ENCODE peak calls at places on chromosome 17, in eight cellular contexts. A, P, I, S, D, W, B and G are unnamed samples.

GRCh38 chr17:56945938-56946337 is 14.9 kb downstream of the COIL start:
- DNase-seq in W (no peak), D (no peak), S (no peak), A (no peak), B (no peak), I (no peak), P (no peak), G (no peak)

GRCh38 chr17:45221081-45221996 is at the start of gene FMNL1:
- DNase-seq in D (no peak), P (peak), I (no peak), S (no peak), W (no peak), A (no peak), B (peak), G (no peak)

GRCh38 chr17:76414334-76415295 is 30.2 kb downstream of the SPHK1 start:
- DNase-seq in B (peak), P (no peak), A (peak), W (no peak), D (no peak), S (no peak), I (peak), G (peak)

GRCh38 chr17:1206016-1206787 is 26.4 kb upstream of the ABR start:
- DNase-seq in P (no peak), B (no peak), W (no peak), S (no peak), A (no peak), I (no peak), D (no peak), G (no peak)

GRCh38 chr17:43779145-43780125 is 658 bp upstream of the DUSP3 start:
- DNase-seq in B (no peak), D (no peak), S (peak), P (no peak), W (no peak), A (no peak), I (no peak), G (no peak)

GRCh38 chr17:27578718-27579085 is 52.3 kb upstream of the LGALS9 start:
- DNase-seq in P (no peak), W (peak), D (no peak), A (peak), I (no peak), B (no peak), S (no peak), G (peak)

GRCh38 chr17:83151442-83152220 is 72.2 kb downstream of the METRNL start:
- DNase-seq in A (peak), B (no peak), W (no peak), D (no peak), P (no peak), I (peak), S (no peak), G (peak)

GRCh38 chr17:2377659-2378058 is 23.2 kb downstream of the MNT start:
- DNase-seq in B (no peak), S (no peak), A (no peak), I (no peak), P (no peak), W (no peak), D (no peak), G (no peak)

GRCh38 chr17:57735230-57735629 is 9.9 kb downstream of the CCDC182 start:
- DNase-seq in A (no peak), I (no peak), W (no peak), P (no peak), S (no peak), D (no peak), B (no peak), G (no peak)

GRCh38 chr17:1882836-1883235 is 53.0 kb downstream of the RPA1 start:
- DNase-seq in S (no peak), D (no peak), A (peak), W (peak), B (no peak), I (no peak), P (peak), G (peak)

GRCh38 chr17:2372681-2373080 is 28.2 kb downstream of the MNT start:
- DNase-seq in S (no peak), W (no peak), D (no peak), A (no peak), P (no peak), B (no peak), I (no peak), G (no peak)

GRCh38 chr17:30429155-30429554 is 48.1 kb upstream of the GOSR1 start:
- DNase-seq in B (no peak), A (peak), I (no peak), P (no peak), W (no peak), D (no peak), S (no peak), G (peak)

GRCh38 chr17:78144146-78144719 is 2.0 kb upstream of the C17orf99 start:
- DNase-seq in P (no peak), I (peak), A (peak), B (peak), W (no peak), D (no peak), S (no peak), G (peak)

GRCh38 chr17:79231766-79232287 is 157.2 kb downstream of the ENGASE start:
- DNase-seq in P (no peak), I (no peak), D (no peak), S (no peak), W (peak), A (no peak), B (no peak), G (no peak)

GRCh38 chr17:63001689-63002394 is 35.8 kb downstream of the TANC2 start:
- DNase-seq in B (no peak), D (no peak), A (no peak), I (no peak), S (no peak), W (peak), P (no peak), G (no peak)

GRCh38 chr17:83190601-83191387 is 111.4 kb downstream of the METRNL start:
- DNase-seq in W (no peak), P (no peak), I (peak), B (no peak), A (no peak), S (no peak), D (peak), G (no peak)

GRCh38 chr17:37391146-37391545 is 15.4 kb downstream of the C17orf78 start:
- DNase-seq in S (no peak), I (no peak), A (peak), P (no peak), B (no peak), D (no peak), W (no peak), G (no peak)

GRCh38 chr17:43701318-43701743 is 39.6 kb upstream of the MEOX1 start:
- DNase-seq in A (peak), W (no peak), P (no peak), S (no peak), B (no peak), D (no peak), I (no peak), G (peak)

GRCh38 chr17:81366648-81367047 is 28.6 kb upstream of the BAHCC1 start:
- DNase-seq in A (no peak), S (no peak), P (no peak), D (no peak), B (no peak), I (no peak), W (no peak), G (no peak)

GRCh38 chr17:81367171-81367570 is 28.1 kb upstream of the BAHCC1 start:
- DNase-seq in W (no peak), S (no peak), B (no peak), D (no peak), I (no peak), P (no peak), A (no peak), G (no peak)

GRCh38 chr17:81364278-81365147 is 30.7 kb upstream of the BAHCC1 start:
- DNase-seq in A (no peak), P (no peak), B (no peak), I (no peak), S (no peak), D (no peak), W (no peak), G (no peak)

GRCh38 chr17:81365148-81365600 is 30.1 kb upstream of the BAHCC1 start:
- DNase-seq in P (no peak), I (peak), W (peak), B (peak), A (peak), S (no peak), D (peak), G (peak)

DNA sequence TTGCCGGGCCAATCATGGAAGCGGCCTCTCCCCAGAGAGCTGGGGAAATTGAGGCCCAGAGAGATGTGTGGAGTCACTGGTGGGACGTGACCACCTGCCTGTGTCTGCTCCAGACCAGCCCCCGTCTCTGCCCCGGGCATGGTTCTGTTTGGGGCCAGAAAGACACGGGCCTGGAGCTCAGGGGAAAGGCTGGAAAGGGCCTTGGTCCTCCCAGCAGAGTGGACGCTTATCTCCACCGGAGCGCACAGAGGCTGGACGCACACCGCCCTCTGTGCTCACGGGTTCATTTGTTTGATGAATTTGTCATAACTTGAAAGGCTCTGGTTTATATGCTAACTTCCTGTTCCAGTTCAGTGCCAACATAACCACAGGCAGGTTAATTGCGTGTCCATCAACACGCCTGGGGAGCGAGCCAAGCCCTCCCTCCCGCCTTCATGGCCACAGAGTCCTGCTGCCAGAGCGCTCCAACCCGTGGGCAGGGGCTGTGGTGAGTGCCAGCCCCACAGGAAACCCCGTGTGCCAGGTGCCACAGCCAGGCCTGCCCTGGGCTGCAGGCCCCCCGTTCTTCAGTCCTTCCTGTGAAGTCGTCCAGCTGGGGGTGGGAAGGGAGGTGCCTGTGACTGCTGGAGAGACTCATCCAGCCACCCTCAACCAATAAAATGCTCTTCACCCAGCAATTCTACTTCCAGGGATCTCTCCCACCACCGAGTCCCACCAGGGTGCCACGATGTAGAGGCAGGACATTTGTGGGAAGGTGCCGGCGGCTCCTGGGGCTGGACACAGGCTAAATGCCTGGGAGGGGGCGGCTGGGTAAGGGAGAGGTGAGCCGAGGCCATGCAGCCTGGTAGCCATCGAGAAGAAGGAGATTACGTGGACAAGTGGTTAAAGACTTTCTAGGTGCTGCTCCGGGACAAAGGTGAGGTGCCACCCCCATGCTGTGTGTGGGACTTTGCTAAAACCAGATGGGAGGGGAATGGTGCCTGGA is 29.4 kb upstream of the BAHCC1 start:
- DNase-seq in D (peak), I (peak), S (no peak), B (no peak), P (no peak), A (peak), W (peak), G (peak)
- H3K4me3 ChIP-seq in D (peak), I (peak), S (no peak), B (no peak), P (peak), A (no peak), W (peak), G (no peak)

GRCh38 chr17:39150795-39151679 is at the start of gene PLXDC1:
- DNase-seq in S (no peak), D (no peak), W (no peak), I (peak), A (no peak), P (peak), B (no peak), G (no peak)

GRCh38 chr17:39153541-39154111 is 2.2 kb upstream of the PLXDC1 start:
- DNase-seq in S (peak), A (peak), I (peak), W (peak), D (peak), B (peak), P (peak), G (peak)

GRCh38 chr17:39150104-39150634 is 1.3 kb downstream of the PLXDC1 start:
- DNase-seq in A (no peak), P (no peak), D (no peak), B (no peak), I (no peak), W (no peak), S (no peak), G (no peak)

GRCh38 chr17:39152134-39152884 is 872 bp upstream of the PLXDC1 start:
- DNase-seq in I (peak), D (no peak), S (no peak), A (no peak), P (peak), B (peak), W (no peak), G (no peak)

DNA sequence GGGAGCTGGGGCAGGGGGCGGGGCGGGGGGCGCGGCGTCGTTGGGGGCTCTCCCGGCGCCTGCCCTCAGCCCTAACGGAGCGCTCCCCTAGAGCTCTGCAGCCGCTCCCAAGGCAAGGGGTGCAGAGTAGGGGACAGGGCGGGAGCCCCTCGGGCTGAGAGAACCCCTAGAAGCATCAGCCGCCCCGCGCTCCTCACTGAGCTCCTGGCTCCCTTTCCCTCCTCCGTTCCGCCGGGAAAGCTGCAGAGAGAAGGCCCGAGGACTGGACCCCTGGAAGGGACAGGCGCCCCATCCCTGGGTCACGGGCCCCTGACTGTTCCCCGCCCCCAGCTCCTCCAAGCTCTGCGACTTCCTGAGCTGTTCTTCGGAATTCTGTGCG is 232 bp upstream of the PLXDC1 start:
- DNase-seq in S (no peak), A (no peak), P (no peak), D (no peak), B (no peak), I (peak), W (no peak), G (no peak)
- H3K4me3 ChIP-seq in S (no peak), A (no peak), P (peak), D (peak), B (peak), I (peak), W (no peak), G (peak)

GRCh38 chr17:8862213-8863056 is 5.0 kb downstream of the PIK3R6 start:
- DNase-seq in W (peak), A (no peak), B (no peak), D (no peak), P (no peak), I (no peak), S (no peak), G (no peak)

GRCh38 chr17:8859804-8860430 is 7.6 kb downstream of the PIK3R6 start:
- DNase-seq in A (no peak), S (no peak), B (no peak), W (no peak), D (no peak), I (no peak), P (no peak), G (no peak)

GRCh38 chr17:8859029-8859803 is 8.3 kb downstream of the PIK3R6 start:
- DNase-seq in P (no peak), W (peak), D (no peak), S (no peak), B (no peak), A (peak), I (no peak), G (no peak)

GRCh38 chr17:8857919-8858318 is 9.6 kb downstream of the PIK3R6 start:
- DNase-seq in B (peak), S (no peak), I (no peak), A (peak), W (peak), D (no peak), P (peak), G (peak)

GRCh38 chr17:8861482-8862181 is 5.8 kb downstream of the PIK3R6 start:
- DNase-seq in S (no peak), A (no peak), B (no peak), P (no peak), I (no peak), W (no peak), D (no peak), G (no peak)
- H3K4me3 ChIP-seq in S (no peak), A (no peak), B (no peak), P (no peak), I (no peak), W (no peak), D (no peak), G (no peak)

DNA sequence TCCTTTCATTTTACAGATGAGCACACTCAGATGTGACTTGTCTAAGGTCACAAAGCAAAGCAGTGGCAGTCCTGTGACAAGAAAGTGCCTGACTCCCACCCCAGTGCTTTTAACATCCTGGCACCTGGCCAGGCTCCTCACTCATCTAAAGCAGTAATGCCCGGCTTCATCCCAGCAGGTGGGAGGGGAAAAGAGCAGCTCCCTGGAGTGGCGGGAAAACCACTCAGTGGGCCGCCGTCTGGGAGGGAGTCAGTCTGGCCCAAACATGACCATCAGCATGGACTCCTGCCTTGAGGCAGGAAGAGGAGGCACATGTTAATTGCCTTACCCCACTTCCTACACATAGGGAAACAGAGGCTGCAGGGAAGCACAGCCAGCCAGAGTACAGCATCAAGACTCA is 2.6 kb downstream of the PCGF2 start:
- DNase-seq in I (no peak), A (no peak), W (no peak), D (no peak), S (no peak), B (no peak), P (no peak), G (no peak)
- H3K4me3 ChIP-seq in I (no peak), A (no peak), W (no peak), D (no peak), S (peak), B (no peak), P (no peak), G (no peak)

GRCh38 chr17:65182233-65182632 is 45.1 kb downstream of the RGS9 start:
- DNase-seq in W (no peak), S (no peak), A (no peak), B (no peak), P (no peak), D (no peak), I (no peak), G (no peak)

GRCh38 chr17:65183736-65184135 is 46.6 kb downstream of the RGS9 start:
- DNase-seq in D (peak), B (no peak), W (no peak), P (no peak), S (no peak), I (no peak), A (peak), G (peak)

GRCh38 chr17:65185686-65186382 is 48.7 kb downstream of the RGS9 start:
- DNase-seq in P (no peak), B (no peak), A (no peak), I (no peak), W (no peak), S (no peak), D (no peak), G (no peak)

GRCh38 chr17:65185060-65185459 is 47.9 kb downstream of the RGS9 start:
- DNase-seq in P (no peak), I (no peak), A (no peak), S (no peak), B (no peak), D (no peak), W (no peak), G (no peak)

GRCh38 chr17:65184235-65184959 is 47.2 kb downstream of the RGS9 start:
- DNase-seq in A (no peak), S (no peak), W (no peak), P (no peak), B (no peak), I (no peak), D (no peak), G (no peak)
- H3K4me3 ChIP-seq in A (no peak), S (no peak), W (no peak), P (no peak), B (no peak), I (no peak), D (no peak), G (no peak)

GRCh38 chr17:39138416-39139136 is 12.9 kb downstream of the PLXDC1 start:
- DNase-seq in D (no peak), P (no peak), I (no peak), A (peak), W (no peak), S (no peak), B (no peak), G (no peak)
- H3K4me3 ChIP-seq in D (no peak), P (no peak), I (no peak), A (no peak), W (no peak), S (no peak), B (no peak), G (no peak)

GRCh38 chr17:73304971-73305786 is 6.6 kb downstream of the CDC42EP4 start:
- DNase-seq in I (peak), A (peak), W (peak), P (no peak), S (no peak), B (peak), D (no peak), G (peak)

GRCh38 chr17:73305845-73306836 is 5.7 kb downstream of the CDC42EP4 start:
- DNase-seq in I (no peak), B (no peak), P (no peak), S (no peak), W (no peak), A (no peak), D (no peak), G (no peak)

GRCh38 chr17:73309727-73310555 is 1.9 kb downstream of the CDC42EP4 start:
- DNase-seq in I (no peak), W (no peak), S (peak), P (no peak), A (no peak), D (no peak), B (no peak), G (peak)

GRCh38 chr17:73307130-73307529 is 4.7 kb downstream of the CDC42EP4 start:
- DNase-seq in A (no peak), S (no peak), I (no peak), B (no peak), W (no peak), P (no peak), D (peak), G (no peak)

GRCh38 chr17:73308017-73308823 is 3.6 kb downstream of the CDC42EP4 start:
- DNase-seq in W (peak), A (peak), B (peak), S (no peak), D (peak), P (no peak), I (peak), G (peak)
- H3K4me3 ChIP-seq in W (peak), A (peak), B (peak), S (no peak), D (peak), P (no peak), I (peak), G (peak)

DNA sequence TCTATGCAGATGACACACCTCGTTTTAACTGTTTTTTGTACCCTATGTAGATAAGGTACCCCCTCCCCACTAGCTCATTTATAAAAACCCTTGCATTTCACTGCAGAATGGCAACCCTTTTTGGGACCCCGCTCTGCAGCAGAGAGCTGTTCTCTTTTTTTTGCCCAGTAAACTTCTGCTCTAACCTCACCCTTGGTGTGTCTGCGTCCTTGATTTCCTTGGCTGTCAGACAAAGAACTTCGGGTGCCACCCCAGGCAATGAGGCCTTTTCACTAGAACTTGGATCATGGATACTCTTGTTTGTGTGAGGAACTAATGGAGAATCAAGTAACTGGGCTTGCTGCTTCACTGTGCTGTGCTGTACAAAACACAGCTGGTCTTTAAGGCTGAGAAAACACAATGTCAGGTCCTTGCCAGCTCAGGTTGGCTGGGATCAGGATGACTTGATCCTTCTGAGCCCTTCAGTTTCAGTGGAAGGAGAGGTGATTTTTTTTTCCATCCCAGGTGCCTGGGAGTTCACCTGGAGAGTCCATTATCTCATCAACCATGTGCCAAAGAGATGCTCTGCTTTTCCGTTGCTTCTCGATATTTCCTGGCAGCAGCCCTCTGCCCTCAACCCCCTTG is 133.1 kb upstream of the FAM20A start:
- DNase-seq in A (no peak), B (no peak), S (no peak), D (no peak), W (no peak), P (no peak), I (no peak), G (no peak)
- H3K4me3 ChIP-seq in A (no peak), B (no peak), S (no peak), D (no peak), W (no peak), P (no peak), I (no peak), G (no peak)